ENCODE peak calls at places on chromosomes 6 and 20, in ten cellular contexts. O, P, D, G, E, A, I, K, L and Y are unnamed samples.

GRCh38 chr6:147204060-147204785 is at the start of gene STXBP5:
- DNase-seq in O (peak), P (peak), D (peak), G (peak), E (no peak), A (peak), I (peak), K (no peak), L (peak), Y (peak)

GRCh38 chr20:768426-768978 is at the start of gene SLC52A3:
- DNase-seq in O (peak), P (peak), D (peak), G (no peak), E (no peak), A (peak), I (peak), K (no peak), L (peak), Y (peak)

GRCh38 chr20:37841991-37842390 is 60.9 kb upstream of the VSTM2L start:
- DNase-seq in O (no peak), P (peak), D (no peak), G (no peak), E (no peak), A (no peak), I (no peak), K (no peak), L (no peak), Y (no peak)

GRCh38 chr6:129717287-129717686 is 7.3 kb upstream of the ARHGAP18 start:
- DNase-seq in O (peak), P (no peak), D (no peak), G (no peak), E (no peak), A (no peak), I (peak), K (peak), L (no peak), Y (no peak)

GRCh38 chr20:57211949-57212889 is 54.2 kb downstream of the BMP7 start:
- DNase-seq in O (peak), P (peak), D (no peak), G (no peak), E (no peak), A (peak), I (peak), K (peak), L (no peak), Y (no peak)

GRCh38 chr20:3334156-3334943 is 73.1 kb downstream of the DNAAF9 start:
- DNase-seq in O (no peak), P (no peak), D (no peak), G (no peak), E (no peak), A (no peak), I (no peak), K (no peak), L (no peak), Y (no peak)

GRCh38 chr6:41768545-41769308 is 11.0 kb downstream of the FRS3 start:
- DNase-seq in O (peak), P (peak), D (no peak), G (no peak), E (no peak), A (no peak), I (no peak), K (no peak), L (no peak), Y (no peak)

GRCh38 chr20:29689411-29690225 is 1567.8 kb upstream of the DEFB115 start:
- DNase-seq in O (no peak), P (peak), D (no peak), G (no peak), E (no peak), A (no peak), I (peak), K (no peak), L (peak), Y (peak)

GRCh38 chr20:44467289-44467883 is 8.3 kb upstream of the TTPAL start:
- DNase-seq in O (peak), P (no peak), D (no peak), G (no peak), E (no peak), A (no peak), I (peak), K (no peak), L (no peak), Y (no peak)

GRCh38 chr6:166936079-166936787 is 20.1 kb downstream of the RNASET2 start:
- DNase-seq in O (no peak), P (no peak), D (no peak), G (no peak), E (no peak), A (no peak), I (no peak), K (no peak), L (no peak), Y (no peak)

GRCh38 chr6:137902721-137903120 is 35.7 kb downstream of the TNFAIP3 start:
- DNase-seq in O (no peak), P (no peak), D (no peak), G (no peak), E (no peak), A (no peak), I (no peak), K (no peak), L (no peak), Y (no peak)